ENCODE peak calls at places on chromosomes 5 and 9, in seven cellular contexts. E is A549; W is CD8-positive, alpha-beta memory T cell; X is neuronal stem cell; J is lung; P is keratinocyte; N is fibroblast of lung. H is an unnamed sample.

GRCh38 chr9:120904999-120905793 is 21.4 kb downstream of the TRAF1 start:
- DNase-seq in E (no peak), W (peak; percentile 59), X (no peak), J (no peak), P (no peak), N (no peak), H (no peak)

GRCh38 chr5:68320094-68320986 is 104.8 kb downstream of the PIK3R1 start:
- DNase-seq in E (peak; percentile 24), W (no peak), X (no peak), J (no peak), P (no peak), N (no peak), H (no peak)

GRCh38 chr9:131275332-131276106 is 791 bp downstream of the FAM78A start:
- DNase-seq in E (no peak), W (no peak), X (no peak), J (no peak), P (no peak), N (no peak), H (no peak)

GRCh38 chr9:18910435-18910834 is 122.6 kb downstream of the SAXO1 start:
- DNase-seq in E (no peak), W (no peak), X (no peak), J (no peak), P (no peak), N (peak; percentile 15), H (no peak)

GRCh38 chr9:8719833-8720486 is 920.4 kb upstream of the DMAC1 start:
- DNase-seq in E (no peak), W (no peak), X (no peak), J (no peak), P (no peak), N (peak; percentile 12), H (no peak)

GRCh38 chr5:76403963-76404693 is 1.0 kb downstream of the IQGAP2 start:
- DNase-seq in E (peak; percentile 6), W (peak; percentile 79), X (peak; percentile 15), J (peak; percentile 37), P (no peak), N (no peak), H (peak; percentile 70)

GRCh38 chr5:146947181-146947941 is 68.8 kb upstream of the PPP2R2B start:
- DNase-seq in E (peak; percentile 1), W (no peak), X (peak; percentile 20), J (no peak), P (no peak), N (no peak), H (no peak)

GRCh38 chr5:35919191-35919590 is 19.2 kb downstream of the CAPSL start:
- DNase-seq in E (no peak), W (no peak), X (no peak), J (no peak), P (peak; percentile 38), N (peak; percentile 62), H (no peak)

GRCh38 chr5:132687995-132688394 is 14.2 kb downstream of the IL4 start:
- DNase-seq in E (no peak), W (peak; percentile 70), X (no peak), J (no peak), P (no peak), N (no peak), H (no peak)

GRCh38 chr9:72576087-72576486 is 54.7 kb downstream of the TMC1 start:
- DNase-seq in E (no peak), W (no peak), X (no peak), J (no peak), P (no peak), N (no peak), H (no peak)

GRCh38 chr5:78972654-78973428 is 12.3 kb downstream of the ARSB start:
- DNase-seq in E (no peak), W (no peak), X (no peak), J (no peak), P (no peak), N (peak; percentile 73), H (no peak)

GRCh38 chr9:135326141-135326540 is 153.4 kb upstream of the PPP1R26 start:
- DNase-seq in E (no peak), W (no peak), X (no peak), J (no peak), P (no peak), N (no peak), H (no peak)

DNA sequence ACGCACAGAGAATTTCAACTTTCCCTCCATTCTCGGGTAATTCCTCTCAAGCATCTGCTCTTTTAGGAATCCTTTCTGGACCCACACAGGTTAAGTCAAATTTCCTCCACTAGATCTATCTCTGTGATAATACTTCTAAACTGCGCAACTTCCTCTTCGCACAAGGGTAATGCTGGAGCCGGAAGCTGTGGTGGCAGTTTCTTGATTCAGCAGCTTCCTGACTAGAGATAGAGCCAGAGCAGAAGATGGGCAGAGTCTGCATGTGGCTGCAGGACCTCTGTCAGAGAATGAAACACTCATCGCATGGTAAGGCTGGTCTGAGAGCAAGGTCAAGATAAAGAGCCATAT is 11.1 kb upstream of the CDC42SE2 start:
- DNase-seq in E (no peak), W (peak; percentile 87), X (no peak), J (peak; percentile 55), P (no peak), N (no peak), H (peak; percentile 81)
- H3K4me3 ChIP-seq in E (no peak overlapping the region), W (peak overlapping the region; percentile 84), X (no peak overlapping the region), J (no peak overlapping the region), P (no peak overlapping the region), N (no peak overlapping the region), H (peak overlapping the region; percentile 75)

GRCh38 chr9:133352635-133353340 is 3.5 kb downstream of the SURF1 start:
- DNase-seq in E (no peak), W (no peak), X (no peak), J (no peak), P (no peak), N (no peak), H (no peak)
- H3K27ac ChIP-seq in E (no peak overlapping the region), W (no peak overlapping the region), X (no peak overlapping the region), J (no peak overlapping the region), P (no peak overlapping the region), N (no peak overlapping the region), H (no peak overlapping the region)

GRCh38 chr5:73440262-73440661 is 8.3 kb downstream of the FOXD1 start:
- DNase-seq in E (no peak), W (no peak), X (no peak), J (no peak), P (no peak), N (no peak), H (no peak)

GRCh38 chr5:73438897-73439470 is 9.6 kb downstream of the FOXD1 start:
- DNase-seq in E (no peak), W (no peak), X (no peak), J (no peak), P (no peak), N (peak; percentile 28), H (no peak)

GRCh38 chr5:73437126-73438047 is 11.2 kb downstream of the FOXD1 start:
- DNase-seq in E (peak; percentile 88), W (no peak), X (no peak), J (no peak), P (no peak), N (peak; percentile 77), H (no peak)

GRCh38 chr5:73436535-73437125 is 11.9 kb downstream of the FOXD1 start:
- DNase-seq in E (no peak), W (no peak), X (no peak), J (no peak), P (no peak), N (peak; percentile 40), H (no peak)

DNA sequence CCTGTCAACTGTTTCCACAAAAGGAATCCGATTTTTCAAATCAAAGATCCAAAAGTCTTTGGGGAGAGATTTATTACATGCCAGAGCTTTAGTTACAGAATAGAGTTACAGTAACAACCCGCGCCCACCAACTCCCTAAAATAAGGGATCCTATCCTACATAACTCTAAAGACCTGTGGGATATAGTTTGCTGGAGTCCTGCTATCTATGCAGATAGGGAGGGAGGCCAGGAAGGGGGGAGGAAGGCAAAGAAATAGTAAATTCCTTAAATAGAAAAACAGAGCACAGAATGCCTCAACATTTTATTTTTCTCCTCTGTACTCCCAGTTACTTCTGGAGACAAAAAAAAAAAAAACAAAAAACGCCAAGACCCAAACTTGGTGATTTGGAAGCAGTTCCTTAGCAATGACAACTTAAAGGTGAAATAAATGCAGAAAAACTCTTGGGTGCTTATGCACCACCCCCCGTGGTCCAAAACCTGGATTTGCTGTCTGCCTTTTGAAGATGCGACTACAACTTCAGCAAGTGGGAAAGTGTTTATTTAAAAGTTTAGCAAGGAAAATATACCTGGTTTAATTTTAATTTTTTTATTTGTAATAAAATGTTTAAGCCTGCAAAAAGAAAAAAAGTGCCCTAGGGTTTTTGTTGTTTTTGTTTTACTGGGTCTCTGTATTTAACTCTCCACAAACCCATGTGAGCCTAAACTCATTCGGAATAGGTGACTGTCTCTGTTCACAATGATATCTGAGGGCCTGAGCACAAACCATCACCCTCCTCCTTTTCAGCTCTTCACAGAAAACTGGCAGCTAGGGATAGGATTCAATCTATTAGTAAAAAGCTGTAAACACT is 10.3 kb downstream of the FOXD1 start:
- DNase-seq in E (no peak), W (no peak), X (no peak), J (no peak), P (no peak), N (no peak), H (no peak)
- H3K4me1 ChIP-seq in E (peaks cover 11% of the 10 kb centered on the region), W (peaks cover 13% of the 10 kb centered on the region), X (no peaks in the 10 kb centered on the region), J (peaks cover 4% of the 10 kb centered on the region), P (peaks cover 21% of the 10 kb centered on the region), N (peaks cover 7% of the 10 kb centered on the region), H (peaks cover 17% of the 10 kb centered on the region)

DNA sequence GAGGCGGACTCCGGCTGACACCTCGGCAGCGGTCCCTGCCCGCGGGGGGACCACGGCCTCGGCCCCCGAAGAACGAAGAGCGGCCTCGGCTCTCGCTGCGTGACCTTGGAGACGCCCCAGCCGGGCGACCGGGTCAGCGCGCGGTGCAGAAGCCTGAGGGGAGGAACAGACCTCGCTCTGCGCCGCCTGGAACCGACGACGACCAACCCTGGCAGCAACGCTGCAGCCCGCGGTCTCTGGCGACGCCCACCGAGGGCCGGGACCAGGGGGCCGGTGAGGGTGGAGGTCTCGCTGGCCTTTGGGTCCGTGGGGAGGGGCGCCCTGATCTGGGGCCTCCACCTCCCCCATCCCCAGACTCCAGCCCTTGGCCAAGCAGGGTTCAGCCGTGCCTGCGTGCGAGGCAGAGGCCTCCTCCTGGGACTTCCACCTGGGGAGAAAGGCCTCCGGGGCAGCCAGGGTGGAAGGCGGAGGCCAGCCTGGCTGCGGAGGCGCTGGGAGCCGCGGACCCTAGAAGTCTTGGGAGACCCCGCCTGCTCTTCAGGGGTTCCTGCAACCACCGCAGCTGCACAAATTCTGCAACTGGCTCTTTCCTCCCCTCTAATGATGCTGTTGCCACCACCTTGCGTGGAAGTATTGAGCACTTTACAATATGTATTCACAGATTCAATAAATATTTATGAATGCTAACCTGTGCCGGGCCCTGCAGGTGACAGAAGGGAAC is 44.3 kb upstream of the SLC12A7 start:
- DNase-seq in E (no peak), W (no peak), X (no peak), J (no peak), P (no peak), N (no peak), H (no peak)
- H3K4me3 ChIP-seq in E (peak overlapping the region; percentile 42), W (no peak overlapping the region), X (no peak overlapping the region), J (no peak overlapping the region), P (no peak overlapping the region), N (no peak overlapping the region), H (no peak overlapping the region)

GRCh38 chr5:142420521-142420920 is 95.7 kb upstream of the SPRY4 start:
- DNase-seq in E (no peak), W (no peak), X (no peak), J (no peak), P (no peak), N (no peak), H (no peak)
- H3K27ac ChIP-seq in E (no peak overlapping the region), W (no peak overlapping the region), X (peak overlapping the region; percentile 23), J (no peak overlapping the region), P (no peak overlapping the region), N (no peak overlapping the region), H (no peak overlapping the region)

DNA sequence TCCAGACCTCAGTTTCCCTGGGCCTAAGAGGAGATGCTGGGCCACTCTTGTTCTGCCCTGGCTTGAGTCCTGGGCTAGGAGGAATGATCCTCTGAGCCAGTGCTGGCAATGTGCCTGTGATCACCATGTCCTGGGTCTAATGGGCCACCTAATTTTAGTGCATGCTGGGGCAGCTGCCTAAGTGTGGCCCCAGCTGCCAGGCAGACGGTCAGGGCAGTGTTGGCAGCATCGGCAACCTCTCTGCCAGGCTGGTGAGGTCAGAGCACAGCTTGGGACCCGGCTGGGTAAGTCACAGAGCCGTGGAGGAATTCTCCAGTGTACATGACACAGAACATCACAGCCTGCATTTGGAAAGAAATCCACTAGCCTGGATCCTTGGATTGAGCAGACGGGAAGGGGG is 21.4 kb upstream of the PITX1 start:
- DNase-seq in E (no peak), W (no peak), X (no peak), J (no peak), P (no peak), N (no peak), H (no peak)
- H3K4me1 ChIP-seq in E (no peaks in the 10 kb centered on the region), W (no peaks in the 10 kb centered on the region), X (no peaks in the 10 kb centered on the region), J (no peaks in the 10 kb centered on the region), P (no peaks in the 10 kb centered on the region), N (no peaks in the 10 kb centered on the region), H (no peaks in the 10 kb centered on the region)

H was measured in effector memory CD4-positive, alpha-beta T cell.